ENCODE peak calls at places on chromosomes 3 and 15, in seven cellular contexts. Y is stimulated activated CD4-positive, alpha-beta T cell treated with anti-CD3 and anti-CD28 coated beads, Interleukin-1b, Interleukin-23, amount 100 ng/mL, for 1 hour; H is naive thymus-derived CD8-positive, alpha-beta T cell; Z is CD8-positive, alpha-beta T cell; O is WTC11; D is HT1080; L is H4. M is an unnamed sample.
A peak's percentile ranks its signal among the peaks of the same experiment; 100 is the strongest.

GRCh38 chr3:184058029-184058428 is 5.2 kb downstream of the HTR3C start:
- DNase-seq in D (peak; percentile 68), Y (no peak), H (no peak), L (no peak), Z (no peak), O (no peak), M (no peak)

GRCh38 chr3:57112206-57112605 is 51.7 kb downstream of the SPATA12 start:
- DNase-seq in Z (no peak), Y (no peak), O (peak; percentile 34), D (peak; percentile 43), L (no peak), H (no peak), M (no peak)

GRCh38 chr3:53680026-53680425 is 166.2 kb downstream of the CHDH start:
- DNase-seq in Z (no peak), Y (no peak), O (no peak), L (no peak), H (no peak), D (no peak), M (no peak)

GRCh38 chr3:99781761-99782160 is 35.9 kb upstream of the CMSS1 start:
- DNase-seq in H (no peak), Y (no peak), Z (no peak), L (no peak), D (peak; percentile 11), O (no peak), M (no peak)

GRCh38 chr15:47301481-47301880 is 415.8 kb upstream of the SEMA6D start:
- DNase-seq in H (no peak), Y (no peak), Z (no peak), L (no peak), D (no peak), O (no peak), M (no peak)

GRCh38 chr3:81382470-81382869 is 379.0 kb downstream of the GBE1 start:
- DNase-seq in D (no peak), H (no peak), Y (no peak), Z (no peak), L (no peak), O (no peak), M (no peak)

GRCh38 chr3:64074091-64074490 is 50.8 kb upstream of the PSMD6 start:
- DNase-seq in D (no peak), Z (no peak), O (no peak), Y (no peak), L (peak; percentile 20), H (no peak), M (no peak)

GRCh38 chr3:131110087-131110486 is 83.4 kb downstream of the NEK11 start:
- DNase-seq in H (no peak), Z (no peak), L (peak; percentile 28), O (no peak), D (peak; percentile 73), Y (no peak), M (no peak)

GRCh38 chr3:79326642-79327041 is 441.2 kb downstream of the ROBO1 start:
- DNase-seq in O (no peak), Z (no peak), Y (no peak), H (no peak), D (no peak), L (no peak), M (no peak)

GRCh38 chr3:28726840-28727239 is 378.2 kb upstream of the AZI2 start:
- DNase-seq in O (peak; percentile 75), Z (no peak), H (no peak), D (peak; percentile 37), Y (no peak), L (peak; percentile 18), M (peak; percentile 72)

GRCh38 chr3:185786956-185787877 is 37.6 kb downstream of the IGF2BP2 start:
- DNase-seq in Z (no peak), L (no peak), H (no peak), O (no peak), D (no peak), Y (no peak), M (no peak)

GRCh38 chr3:195893516-195893915 is 14.8 kb downstream of the TNK2 start:
- DNase-seq in Z (no peak), O (no peak), L (no peak), D (no peak), Y (no peak), H (no peak), M (no peak)

GRCh38 chr15:101179341-101180153 is 72.3 kb downstream of the CHSY1 start:
- DNase-seq in H (no peak), O (no peak), Z (no peak), D (no peak), Y (no peak), L (no peak), M (no peak)

GRCh38 chr3:99602183-99602582 is 36.2 kb upstream of the COL8A1 start:
- DNase-seq in L (no peak), H (no peak), O (no peak), D (no peak), Z (no peak), Y (no peak), M (no peak)

GRCh38 chr3:72791132-72791531 is 57.1 kb downstream of the SHQ1 start:
- DNase-seq in Z (no peak), H (no peak), L (no peak), Y (no peak), D (no peak), O (no peak), M (no peak)

GRCh38 chr15:68561901-68562300 is 16.9 kb upstream of the CORO2B start:
- DNase-seq in Z (no peak), Y (no peak), D (no peak), H (no peak), L (no peak), O (no peak), M (no peak)

GRCh38 chr3:20990896-20991295 is 760.1 kb downstream of the ZNF385D start:
- DNase-seq in L (no peak), Y (no peak), O (no peak), H (no peak), D (no peak), Z (no peak), M (no peak)

GRCh38 chr15:68113273-68113672 is 59.2 kb downstream of the PIAS1 start:
- DNase-seq in Y (no peak), Z (no peak), H (no peak), D (no peak), O (no peak), L (no peak), M (no peak)

GRCh38 chr15:76140069-76140454 is 80.3 kb downstream of the TMEM266 start:
- DNase-seq in Z (no peak), Y (no peak), D (no peak), L (no peak), H (no peak), O (peak; percentile 38), M (peak; percentile 54)

M was measured in endothelial cell.